ENCODE peak calls at places on chromosomes 6 and 20, in ten cellular contexts. Q, J, W, T, F, M, O, H, B and E are unnamed samples.

GRCh38 chr20:36647194-36648121 is 1.5 kb upstream of the SLA2 start:
- DNase-seq in Q (peak; percentile 96), J (no peak), W (no peak), T (no peak), F (no peak), M (no peak), O (no peak), H (no peak), B (no peak), E (no peak)

GRCh38 chr20:50285376-50286173 is 94.9 kb downstream of the CEBPB start:
- DNase-seq in Q (no peak), J (no peak), W (peak; percentile 86), T (no peak), F (peak; percentile 63), M (no peak), O (peak; percentile 78), H (no peak), B (peak; percentile 44), E (no peak)

GRCh38 chr20:10902836-10903410 is 229.1 kb upstream of the JAG1 start:
- DNase-seq in Q (no peak), J (no peak), W (no peak), T (no peak), F (no peak), M (no peak), O (no peak), H (no peak), B (no peak), E (no peak)

GRCh38 chr6:28496099-28496779 is 19.4 kb downstream of the GPX6 start:
- DNase-seq in Q (peak; percentile 20), J (no peak), W (no peak), T (no peak), F (no peak), M (peak; percentile 8), O (no peak), H (no peak), B (no peak), E (no peak)

GRCh38 chr6:106513813-106514212 is 115.5 kb downstream of the RTN4IP1 start:
- DNase-seq in Q (no peak), J (no peak), W (no peak), T (no peak), F (no peak), M (no peak), O (no peak), H (no peak), B (no peak), E (no peak)

GRCh38 chr20:63978319-63979220 is 872 bp downstream of the SAMD10 start:
- DNase-seq in Q (peak; percentile 79), J (peak; percentile 46), W (peak; percentile 43), T (peak; percentile 89), F (peak; percentile 89), M (no peak), O (peak; percentile 41), H (peak; percentile 69), B (peak; percentile 81), E (peak; percentile 56)

GRCh38 chr6:34515473-34516387 is 40.4 kb downstream of the SPDEF start:
- DNase-seq in Q (no peak), J (no peak), W (no peak), T (no peak), F (no peak), M (no peak), O (no peak), H (no peak), B (no peak), E (no peak)

GRCh38 chr20:62352402-62353288 is 14.5 kb downstream of the LAMA5 start:
- DNase-seq in Q (no peak), J (no peak), W (no peak), T (peak; percentile 58), F (peak; percentile 99), M (no peak), O (peak; percentile 83), H (peak; percentile 92), B (peak; percentile 96), E (no peak)

GRCh38 chr6:127182501-127182900 is 64.0 kb downstream of the RSPO3 start:
- DNase-seq in Q (no peak), J (no peak), W (no peak), T (no peak), F (no peak), M (no peak), O (no peak), H (no peak), B (no peak), E (no peak)

GRCh38 chr6:133634474-133634873 is 254.4 kb upstream of the TCF21 start:
- DNase-seq in Q (no peak), J (no peak), W (no peak), T (no peak), F (no peak), M (no peak), O (no peak), H (no peak), B (no peak), E (no peak)

GRCh38 chr6:49988900-49989299 is 19.5 kb upstream of the DEFB113 start:
- DNase-seq in Q (no peak), J (no peak), W (no peak), T (no peak), F (no peak), M (no peak), O (no peak), H (no peak), B (no peak), E (no peak)

GRCh38 chr6:91633374-91634184 is 1046.7 kb upstream of the MAP3K7 start:
- DNase-seq in Q (no peak), J (no peak), W (no peak), T (no peak), F (no peak), M (no peak), O (no peak), H (no peak), B (no peak), E (no peak)

GRCh38 chr6:126811307-126811706 is 307.2 kb upstream of the RSPO3 start:
- DNase-seq in Q (no peak), J (no peak), W (peak; percentile 52), T (no peak), F (peak; percentile 6), M (no peak), O (no peak), H (no peak), B (no peak), E (no peak)

GRCh38 chr6:169726049-169726400 is 1.7 kb upstream of the PHF10 start:
- DNase-seq in Q (no peak), J (no peak), W (no peak), T (no peak), F (no peak), M (no peak), O (no peak), H (no peak), B (no peak), E (no peak)

GRCh38 chr6:169723200-169723909 is 945 bp downstream of the PHF10 start:
- DNase-seq in Q (peak; percentile 39), J (peak; percentile 92), W (peak; percentile 66), T (peak; percentile 80), F (peak; percentile 88), M (no peak), O (peak; percentile 73), H (peak; percentile 80), B (peak; percentile 87), E (no peak)

GRCh38 chr6:169725270-169726048 is 1.2 kb upstream of the PHF10 start:
- DNase-seq in Q (peak; percentile 97), J (peak; percentile 69), W (peak; percentile 94), T (peak; percentile 65), F (peak; percentile 27), M (no peak), O (peak; percentile 69), H (peak; percentile 25), B (peak; percentile 65), E (no peak)

GRCh38 chr6:169723991-169724553 is at the start of gene PHF10:
- DNase-seq in Q (no peak), J (peak; percentile 82), W (no peak), T (peak; percentile 33), F (peak; percentile 34), M (no peak), O (no peak), H (no peak), B (peak; percentile 34), E (no peak)

GRCh38 chr6:169724554-169725269 is 412 bp upstream of the PHF10 start:
- DNase-seq in Q (peak; percentile 61), J (peak; percentile 80), W (peak; percentile 24), T (peak; percentile 55), F (peak; percentile 55), M (no peak), O (peak; percentile 37), H (peak; percentile 24), B (peak; percentile 52), E (no peak)
- TF ChIP-seq POLR2A in Q (peak; percentile 91), J (no peak), W (peak; percentile 92), T (peak; percentile 34), F (no peak), M (no peak), O (peak; percentile 39), H (no peak), B (peak; percentile 12), E (no peak)

DNA sequence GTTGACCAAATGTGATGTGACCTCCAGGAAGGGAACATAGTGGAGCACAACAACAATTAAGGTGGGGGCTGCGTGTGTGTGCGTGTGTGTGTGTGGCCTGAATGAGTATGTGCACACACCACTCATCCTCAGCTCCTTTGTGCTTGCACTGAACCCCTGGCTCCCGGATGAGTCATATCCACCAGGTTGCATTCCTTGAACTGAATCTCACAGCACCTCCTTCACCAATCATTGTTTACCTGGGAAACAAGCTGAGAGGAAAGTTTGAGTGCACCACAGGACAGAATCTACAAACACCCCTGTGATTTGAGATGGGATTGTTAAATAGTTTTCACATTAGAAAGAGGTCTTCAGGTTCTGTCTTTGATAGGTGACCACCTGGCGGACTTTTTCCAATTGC is 33.7 kb upstream of the GPR6 start:
- DNase-seq in Q (peak; percentile 4), J (no peak), W (no peak), T (no peak), F (no peak), M (peak; percentile 42), O (no peak), H (no peak), B (no peak), E (no peak)
- TF ChIP-seq POLR2A in Q (no peak), J (no peak), W (no peak), T (no peak), F (no peak), M (no peak), O (no peak), H (no peak), B (no peak), E (no peak)

DNA sequence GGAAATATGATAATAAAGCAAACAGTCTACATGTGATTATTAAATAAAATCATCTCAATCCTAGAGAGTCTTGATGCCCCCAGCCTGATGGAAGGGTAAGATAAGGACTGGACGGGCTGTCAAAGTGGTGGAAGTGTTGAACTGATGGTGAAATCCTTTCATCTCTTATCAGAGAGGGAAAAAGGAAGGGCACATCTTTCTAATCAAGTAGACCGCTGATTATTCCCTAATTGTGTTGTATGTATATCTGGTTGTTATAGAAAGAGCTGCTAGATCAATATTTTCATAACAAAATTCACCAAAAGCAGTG is 184.5 kb downstream of the PDE7B start:
- DNase-seq in Q (no peak), J (no peak), W (no peak), T (no peak), F (no peak), M (no peak), O (no peak), H (no peak), B (no peak), E (no peak)
- TF ChIP-seq POLR2A in Q (no peak), J (no peak), W (no peak), T (no peak), F (no peak), M (no peak), O (no peak), H (no peak), B (no peak), E (no peak)

GRCh38 chr6:10722820-10723651 is at the start of gene TMEM14C:
- DNase-seq in Q (peak; percentile 99), J (peak; percentile 93), W (peak; percentile 99), T (peak; percentile 99), F (peak; percentile 100), M (peak; percentile 95), O (peak; percentile 99), H (peak; percentile 98), B (peak; percentile 100), E (peak; percentile 92)
- TF ChIP-seq POLR2A in Q (peak; percentile 88), J (peak; percentile 85), W (peak; percentile 89), T (peak; percentile 52), F (peak; percentile 60), M (peak; percentile 65), O (peak; percentile 76), H (peak; percentile 27), B (peak; percentile 80), E (peak; percentile 88)